ENCODE peak calls at places on chromosomes 4 and X, in four cellular contexts. I, V, U and P are unnamed samples.

GRCh38 chr4:99657801-99658200 is at the start of gene C4orf54:
- DNase-seq in I (no peak), U (no peak), V (no peak), P (no peak)

GRCh38 chrX:122418758-122419157 is 765.3 kb upstream of the GRIA3 start:
- DNase-seq in V (no peak), I (no peak), U (no peak), P (no peak)

GRCh38 chr4:185587444-185588161 is 52.3 kb upstream of the PDLIM3 start:
- DNase-seq in I (no peak), V (no peak), U (no peak), P (no peak)

GRCh38 chr4:101140228-101140627 is 207.1 kb downstream of the PPP3CA start:
- DNase-seq in I (no peak), U (no peak), V (no peak), P (no peak)

GRCh38 chr4:152047451-152047850 is 286.6 kb upstream of the GATB start:
- DNase-seq in I (no peak), V (no peak), U (no peak), P (no peak)

GRCh38 chr4:8769645-8770517 is 101.8 kb downstream of the HMX1 start:
- DNase-seq in U (no peak), V (no peak), I (no peak), P (no peak)

GRCh38 chr4:75015627-75016026 is 82.7 kb downstream of the PARM1 start:
- DNase-seq in I (no peak), V (no peak), U (no peak), P (no peak)

GRCh38 chr4:107689912-107690587 is 30.0 kb downstream of the PAPSS1 start:
- DNase-seq in I (peak; percentile 14), U (no peak), V (no peak), P (peak; percentile 67)

GRCh38 chr4:42816189-42816588 is 76.3 kb upstream of the GRXCR1 start:
- DNase-seq in V (no peak), U (no peak), I (no peak), P (no peak)

GRCh38 chr4:106414366-106414765 is 45.8 kb upstream of the GIMD1 start:
- DNase-seq in I (no peak), V (no peak), U (no peak), P (no peak)

GRCh38 chr4:155371432-155372043 is 5.2 kb downstream of the MAP9 start:
- DNase-seq in U (peak; percentile 6), I (no peak), V (no peak), P (peak; percentile 38)

GRCh38 chr4:155367608-155368007 is 9.2 kb downstream of the MAP9 start:
- DNase-seq in I (no peak), U (no peak), V (no peak), P (no peak)
- H3K36me3 ChIP-seq in I (no peaks in the 10 kb centered on the region), U (no peaks in the 10 kb centered on the region), V (no peaks in the 10 kb centered on the region), P (no peaks in the 10 kb centered on the region)

DNA sequence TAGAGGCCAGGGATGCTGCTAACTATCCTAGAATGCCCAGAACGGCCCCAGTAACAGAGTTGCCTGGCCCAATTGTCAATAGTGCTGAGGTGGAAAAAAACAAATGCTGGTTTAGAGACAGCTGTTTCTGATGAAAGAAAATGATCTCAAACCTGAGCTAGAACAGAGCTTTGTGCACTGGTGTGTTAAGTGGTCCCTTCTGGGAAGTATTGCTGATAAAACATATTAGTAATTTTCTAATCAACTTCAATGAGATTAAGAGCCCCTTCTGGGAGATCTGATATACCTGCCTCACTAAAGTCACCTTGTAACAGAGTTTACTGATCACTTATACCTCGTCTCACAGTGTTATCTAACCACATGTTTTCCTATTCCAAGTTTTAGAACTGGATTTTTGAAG is 42.1 kb downstream of the SMPX start:
- DNase-seq in V (no peak), I (no peak), U (no peak), P (no peak)
- TF ChIP-seq JUN in V (no peak), I (no peak), U (no peak), P (no peak)

DNA sequence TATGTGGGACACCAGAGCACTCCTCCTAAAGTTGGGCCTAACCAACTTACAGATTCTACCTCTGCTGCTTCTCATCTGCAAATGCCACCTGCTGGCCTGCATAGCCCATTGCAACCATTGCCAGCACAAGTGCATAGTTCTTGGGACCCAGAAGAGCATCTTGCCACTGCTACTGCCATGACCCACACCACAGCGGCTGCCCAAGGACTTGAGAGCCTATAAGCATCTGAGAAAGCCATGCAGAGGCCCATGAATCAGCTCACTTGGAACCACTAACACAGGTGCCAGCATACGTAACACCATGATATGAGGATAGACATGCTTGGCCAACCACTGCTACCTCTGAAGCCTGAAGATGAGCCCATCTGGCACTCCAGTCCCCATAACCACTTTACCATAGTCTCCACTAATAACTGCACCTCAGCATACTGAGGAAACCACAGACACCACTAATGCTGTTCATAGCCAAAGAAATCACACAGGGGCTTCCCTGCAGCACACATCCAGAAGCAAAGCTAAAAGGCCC is 258.1 kb upstream of the AGTR2 start:
- DNase-seq in U (peak; percentile 2), I (no peak), V (no peak), P (no peak)
- TF ChIP-seq CTCF in U (peak; percentile 30), I (peak; percentile 50), V (peak; percentile 44), P (no peak)

GRCh38 chr4:80189581-80189955 is 7.7 kb upstream of the PRDM8 start:
- DNase-seq in I (no peak), U (no peak), V (no peak), P (no peak)

GRCh38 chr4:80188801-80189458 is 8.4 kb upstream of the PRDM8 start:
- DNase-seq in I (no peak), U (no peak), V (no peak), P (no peak)

GRCh38 chr4:80189956-80190671 is 7.2 kb upstream of the PRDM8 start:
- DNase-seq in I (no peak), V (no peak), U (no peak), P (no peak)

GRCh38 chr4:80187677-80188076 is 9.6 kb upstream of the PRDM8 start:
- DNase-seq in U (no peak), I (no peak), V (no peak), P (no peak)

GRCh38 chr4:80188457-80188800 is 8.9 kb upstream of the PRDM8 start:
- DNase-seq in U (no peak), V (no peak), I (no peak), P (no peak)
- H3K36me3 ChIP-seq in U (no peaks in the 10 kb centered on the region), V (peaks cover 4% of the 10 kb centered on the region), I (no peaks in the 10 kb centered on the region), P (no peaks in the 10 kb centered on the region)

GRCh38 chr4:162761965-162762364 is 404.7 kb downstream of the NAF1 start:
- DNase-seq in V (no peak), U (no peak), I (no peak), P (no peak)
- TF ChIP-seq JUN in V (no peak), U (no peak), I (no peak), P (no peak)

GRCh38 chr4:167943872-167944505 is 148.3 kb upstream of the ANXA10 start:
- DNase-seq in I (no peak), U (no peak), V (no peak), P (no peak)
- TF ChIP-seq CTCF in I (no peak), U (no peak), V (no peak), P (no peak)

GRCh38 chr4:1978741-1979476 is 29.9 kb downstream of the NELFA start:
- DNase-seq in U (no peak), I (no peak), V (no peak), P (no peak)
- H3K36me3 ChIP-seq in U (peaks cover 98% of the 10 kb centered on the region), I (peaks cover 47% of the 10 kb centered on the region), V (peaks cover 76% of the 10 kb centered on the region), P (peaks cover 31% of the 10 kb centered on the region)